ENCODE peak calls at places on chromosome 11, in five cellular contexts. One of them, this sample, is unnamed.

GRCh38 chr11:135075740-135076139 is 663.7 kb upstream of the B3GAT1 start:
- DNase-seq in cardiac fibroblast: peak; percentile 17
- DNase-seq in PC-3: peak; percentile 67
- DNase-seq in heart left ventricle: peak; percentile 46
- DNase-seq in sigmoid colon: no peak
- DNase-seq in this sample: peak; percentile 3

GRCh38 chr11:116225784-116226410 is 546.9 kb downstream of the BUD13 start:
- DNase-seq in cardiac fibroblast: no peak
- DNase-seq in heart left ventricle: no peak
- DNase-seq in PC-3: no peak
- DNase-seq in sigmoid colon: no peak
- DNase-seq in this sample: no peak

GRCh38 chr11:118488480-118489109 is 38.7 kb upstream of the TTC36 start:
- DNase-seq in heart left ventricle: peak; percentile 53
- DNase-seq in PC-3: peak; percentile 80
- DNase-seq in cardiac fibroblast: peak; percentile 90
- DNase-seq in sigmoid colon: peak; percentile 74
- DNase-seq in this sample: peak; percentile 87

GRCh38 chr11:8744423-8744822 is 61.8 kb downstream of the RPL27A start:
- DNase-seq in heart left ventricle: no peak
- DNase-seq in cardiac fibroblast: no peak
- DNase-seq in PC-3: peak; percentile 82
- DNase-seq in sigmoid colon: no peak
- DNase-seq in this sample: no peak

GRCh38 chr11:70524096-70524922 is 126.0 kb downstream of the CTTN start:
- DNase-seq in PC-3: no peak
- DNase-seq in cardiac fibroblast: peak; percentile 22
- DNase-seq in sigmoid colon: no peak
- DNase-seq in heart left ventricle: peak; percentile 15
- DNase-seq in this sample: no peak

GRCh38 chr11:76778874-76779273 is 4.3 kb upstream of the TSKU start:
- DNase-seq in cardiac fibroblast: no peak
- DNase-seq in sigmoid colon: no peak
- DNase-seq in PC-3: no peak
- DNase-seq in heart left ventricle: no peak
- DNase-seq in this sample: no peak

GRCh38 chr11:111922803-111923202 is 4.1 kb downstream of the C11orf52 start:
- DNase-seq in heart left ventricle: no peak
- DNase-seq in cardiac fibroblast: peak; percentile 90
- DNase-seq in PC-3: peak; percentile 65
- DNase-seq in sigmoid colon: peak; percentile 87
- DNase-seq in this sample: peak; percentile 95

GRCh38 chr11:2864890-2865289 is 20.7 kb downstream of the CDKN1C start:
- DNase-seq in PC-3: no peak
- DNase-seq in sigmoid colon: no peak
- DNase-seq in heart left ventricle: no peak
- DNase-seq in cardiac fibroblast: no peak
- DNase-seq in this sample: no peak

GRCh38 chr11:118634435-118635236 is 27.2 kb downstream of the PHLDB1 start:
- DNase-seq in PC-3: peak; percentile 86
- DNase-seq in sigmoid colon: peak; percentile 94
- DNase-seq in cardiac fibroblast: peak; percentile 81
- DNase-seq in heart left ventricle: peak; percentile 86
- DNase-seq in this sample: peak; percentile 68

GRCh38 chr11:117720061-117720511 is 76.9 kb downstream of the DSCAML1 start:
- DNase-seq in PC-3: no peak
- DNase-seq in sigmoid colon: no peak
- DNase-seq in heart left ventricle: no peak
- DNase-seq in cardiac fibroblast: no peak
- DNase-seq in this sample: no peak

GRCh38 chr11:29271616-29272015 is 745.2 kb downstream of the KCNA4 start:
- DNase-seq in heart left ventricle: no peak
- DNase-seq in cardiac fibroblast: no peak
- DNase-seq in sigmoid colon: no peak
- DNase-seq in PC-3: no peak
- DNase-seq in this sample: no peak

GRCh38 chr11:1523077-1523476 is 36.5 kb upstream of the MOB2 start:
- DNase-seq in sigmoid colon: no peak
- DNase-seq in cardiac fibroblast: no peak
- DNase-seq in heart left ventricle: no peak
- DNase-seq in PC-3: no peak
- DNase-seq in this sample: no peak

GRCh38 chr11:44611088-44611487 is 45.6 kb downstream of the CD82 start:
- DNase-seq in sigmoid colon: no peak
- DNase-seq in cardiac fibroblast: no peak
- DNase-seq in PC-3: no peak
- DNase-seq in heart left ventricle: no peak
- DNase-seq in this sample: no peak

GRCh38 chr11:116812109-116812508 is 11.0 kb downstream of the APOA4 start:
- DNase-seq in heart left ventricle: no peak
- DNase-seq in PC-3: no peak
- DNase-seq in cardiac fibroblast: no peak
- DNase-seq in sigmoid colon: no peak
- DNase-seq in this sample: no peak

GRCh38 chr11:8036986-8037385 is 44.0 kb upstream of the TUB start:
- DNase-seq in sigmoid colon: no peak
- DNase-seq in heart left ventricle: no peak
- DNase-seq in cardiac fibroblast: no peak
- DNase-seq in PC-3: no peak
- DNase-seq in this sample: no peak

GRCh38 chr11:103091441-103091809 is 535 bp downstream of the DCUN1D5 start:
- DNase-seq in sigmoid colon: peak; percentile 74
- DNase-seq in heart left ventricle: peak; percentile 36
- DNase-seq in PC-3: peak; percentile 43
- DNase-seq in cardiac fibroblast: peak; percentile 52
- DNase-seq in this sample: peak; percentile 22

GRCh38 chr11:134145715-134146114 is 76.8 kb downstream of the JAM3 start:
- DNase-seq in heart left ventricle: no peak
- DNase-seq in sigmoid colon: no peak
- DNase-seq in cardiac fibroblast: no peak
- DNase-seq in PC-3: no peak
- DNase-seq in this sample: no peak

GRCh38 chr11:30740071-30740470 is 153.9 kb upstream of the MPPED2 start:
- DNase-seq in cardiac fibroblast: no peak
- DNase-seq in PC-3: no peak
- DNase-seq in sigmoid colon: no peak
- DNase-seq in heart left ventricle: no peak
- DNase-seq in this sample: no peak

GRCh38 chr11:102552447-102553200 is 22.1 kb upstream of the MMP7 start:
- DNase-seq in PC-3: peak; percentile 98
- DNase-seq in cardiac fibroblast: peak; percentile 10
- DNase-seq in sigmoid colon: no peak
- DNase-seq in heart left ventricle: no peak
- DNase-seq in this sample: peak; percentile 55

GRCh38 chr11:115161876-115162275 is 342.3 kb downstream of the CADM1 start:
- DNase-seq in PC-3: no peak
- DNase-seq in heart left ventricle: no peak
- DNase-seq in cardiac fibroblast: no peak
- DNase-seq in sigmoid colon: no peak
- DNase-seq in this sample: no peak

GRCh38 chr11:85948884-85949283 is 93.7 kb downstream of the CCDC83 start:
- DNase-seq in cardiac fibroblast: no peak
- DNase-seq in heart left ventricle: no peak
- DNase-seq in sigmoid colon: no peak
- DNase-seq in PC-3: peak; percentile 37
- DNase-seq in this sample: no peak

GRCh38 chr11:117097567-117098268 is 510 bp downstream of the SIK3 start:
- DNase-seq in heart left ventricle: peak; percentile 38
- DNase-seq in sigmoid colon: peak; percentile 77
- DNase-seq in PC-3: peak; percentile 33
- DNase-seq in cardiac fibroblast: peak; percentile 34
- DNase-seq in this sample: no peak

GRCh38 chr11:1844221-1845094 is 5.7 kb downstream of the TNNI2 start:
- DNase-seq in cardiac fibroblast: peak; percentile 78
- DNase-seq in sigmoid colon: no peak
- DNase-seq in heart left ventricle: peak; percentile 75
- DNase-seq in PC-3: no peak
- DNase-seq in this sample: no peak

DNA sequence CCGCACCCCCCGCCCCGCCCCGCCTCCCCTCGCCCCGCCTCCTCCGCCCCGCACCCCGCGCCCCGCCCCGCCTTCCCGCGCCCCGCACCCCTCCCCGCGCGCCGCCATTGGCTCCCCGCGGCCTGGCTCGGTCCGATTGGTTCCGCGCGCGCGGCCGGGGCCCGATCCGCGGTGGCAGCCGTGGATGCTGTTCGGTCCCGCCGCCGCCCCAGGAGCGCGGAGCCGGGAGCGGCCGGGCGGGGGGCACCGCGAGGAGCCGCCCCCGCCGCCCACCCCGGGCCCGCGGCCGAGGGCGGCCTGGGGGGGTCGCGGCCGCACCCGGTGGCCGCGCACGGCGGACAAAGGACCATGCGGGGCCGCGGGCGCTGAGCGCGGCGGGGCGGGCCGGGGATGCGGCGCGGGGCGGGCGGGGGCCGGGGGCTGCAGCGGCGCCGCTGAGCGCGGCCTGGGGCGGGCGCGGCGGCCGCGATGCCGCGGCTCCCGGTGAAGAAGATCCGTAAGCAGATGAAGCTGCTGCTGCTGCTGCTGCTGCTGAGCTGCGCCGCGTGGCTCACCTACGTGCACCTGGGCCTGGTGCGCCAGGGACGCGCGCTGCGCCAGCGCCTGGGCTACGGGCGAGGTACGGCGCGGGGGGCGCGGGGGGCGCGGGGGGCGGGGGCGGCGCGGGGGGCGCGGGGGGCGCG is at the start of gene B4GALNT4:
- DNase-seq in sigmoid colon: no peak
- DNase-seq in heart left ventricle: no peak
- DNase-seq in cardiac fibroblast: peak; percentile 29
- DNase-seq in PC-3: peak; percentile 43
- DNase-seq in this sample: peak; percentile 22
- H3K4me3 ChIP-seq in sigmoid colon: peak within 1 kb of the TSS; percentile 31
- H3K4me3 ChIP-seq in heart left ventricle: peak within 1 kb of the TSS; percentile 24
- H3K4me3 ChIP-seq in cardiac fibroblast: peak within 1 kb of the TSS; percentile 37
- H3K4me3 ChIP-seq in PC-3: peak within 1 kb of the TSS; percentile 69
- H3K4me3 ChIP-seq in this sample: peak within 1 kb of the TSS; percentile 67

GRCh38 chr11:46060013-46060412 is 61.2 kb downstream of the PHF21A start:
- DNase-seq in sigmoid colon: no peak
- DNase-seq in heart left ventricle: no peak
- DNase-seq in PC-3: no peak
- DNase-seq in cardiac fibroblast: no peak
- DNase-seq in this sample: no peak
- H3K4me3 ChIP-seq in sigmoid colon: no peak overlapping the region
- H3K4me3 ChIP-seq in heart left ventricle: no peak overlapping the region
- H3K4me3 ChIP-seq in PC-3: no peak overlapping the region
- H3K4me3 ChIP-seq in cardiac fibroblast: no peak overlapping the region
- H3K4me3 ChIP-seq in this sample: no peak overlapping the region

DNA sequence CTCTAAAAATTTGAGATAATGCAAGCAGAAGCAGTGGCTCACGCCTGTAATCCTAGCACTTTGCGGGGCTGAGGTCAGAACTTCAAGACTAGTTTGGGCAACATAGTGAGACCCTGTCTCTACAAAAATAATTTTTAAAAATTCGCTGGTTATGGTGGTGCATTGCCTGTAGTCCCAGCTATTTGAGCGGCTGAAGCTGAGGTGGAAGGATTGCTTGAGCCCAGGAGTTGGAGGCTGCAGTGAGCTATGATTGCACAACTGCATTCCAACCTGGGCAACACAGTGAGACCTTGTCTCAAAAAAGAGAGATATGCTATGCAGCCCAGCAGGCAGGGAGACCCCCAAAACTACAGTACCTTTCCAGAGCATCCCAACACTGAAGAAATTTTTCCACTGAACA is 2.3 kb downstream of the CTSC start:
- DNase-seq in heart left ventricle: no peak
- DNase-seq in sigmoid colon: no peak
- DNase-seq in PC-3: peak; percentile 6
- DNase-seq in cardiac fibroblast: no peak
- DNase-seq in this sample: no peak
- H3K4me3 ChIP-seq in heart left ventricle: peak overlapping the region; percentile 11
- H3K4me3 ChIP-seq in sigmoid colon: no peak overlapping the region
- H3K4me3 ChIP-seq in PC-3: peak overlapping the region; percentile 98
- H3K4me3 ChIP-seq in cardiac fibroblast: peak overlapping the region; percentile 28
- H3K4me3 ChIP-seq in this sample: peak overlapping the region; percentile 6

GRCh38 chr11:122101625-122102291 is 14.3 kb downstream of the BLID start:
- DNase-seq in sigmoid colon: peak; percentile 89
- DNase-seq in cardiac fibroblast: peak; percentile 93
- DNase-seq in PC-3: no peak
- DNase-seq in heart left ventricle: peak; percentile 66
- DNase-seq in this sample: peak; percentile 89
- H3K4me3 ChIP-seq in sigmoid colon: peak overlapping the region; percentile 53
- H3K4me3 ChIP-seq in cardiac fibroblast: peak overlapping the region; percentile 63
- H3K4me3 ChIP-seq in PC-3: no peak overlapping the region
- H3K4me3 ChIP-seq in heart left ventricle: peak overlapping the region; percentile 62
- H3K4me3 ChIP-seq in this sample: peak overlapping the region; percentile 64

This sample was measured in fibroblast of the aortic adventitia.